ENCODE peak calls at places on chromosomes 5 and 9, in ten cellular contexts. V is transverse colon, Y is gastrocnemius medialis, F is MM.1S, K is fibroblast of the aortic adventitia, I is HCT116, G is psoas muscle, B is AG09309, D is upper lobe of left lung, A is astrocyte of the spinal cord. P is an unnamed sample.

GRCh38 chr5:76270214-76270613 is 132.9 kb upstream of the IQGAP2 start:
- DNase-seq in V (no peak), Y (no peak), F (no peak), K (no peak), I (no peak), G (no peak), B (no peak), D (no peak), A (no peak), P (no peak)

GRCh38 chr5:127832057-127832456 is 128.9 kb downstream of the CCDC192 start:
- DNase-seq in V (no peak), Y (no peak), F (no peak), K (no peak), I (no peak), G (no peak), B (no peak), D (no peak), A (no peak), P (no peak)

GRCh38 chr5:101942321-101942882 is 353.7 kb downstream of the SLCO4C1 start:
- DNase-seq in V (peak; percentile 12), Y (no peak), F (peak; percentile 40), K (no peak), I (peak; percentile 27), G (no peak), B (no peak), D (peak; percentile 24), A (peak; percentile 32), P (peak; percentile 7)

GRCh38 chr5:39157679-39158078 is 61.7 kb downstream of the FYB1 start:
- DNase-seq in V (no peak), Y (no peak), F (no peak), K (no peak), I (no peak), G (no peak), B (no peak), D (no peak), A (no peak), P (no peak)

GRCh38 chr9:4433379-4433778 is 56.9 kb upstream of the SLC1A1 start:
- DNase-seq in V (no peak), Y (no peak), F (no peak), K (no peak), I (no peak), G (no peak), B (no peak), D (no peak), A (no peak), P (no peak)

GRCh38 chr5:115888027-115888426 is 46.3 kb downstream of the AP3S1 start:
- DNase-seq in V (no peak), Y (no peak), F (no peak), K (peak; percentile 68), I (peak; percentile 27), G (no peak), B (peak; percentile 7), D (no peak), A (peak; percentile 30), P (peak; percentile 64)

GRCh38 chr9:69223605-69224004 is 49.5 kb downstream of the TJP2 start:
- DNase-seq in V (no peak), Y (no peak), F (no peak), K (peak; percentile 68), I (peak; percentile 28), G (no peak), B (no peak), D (peak; percentile 42), A (peak; percentile 70), P (peak; percentile 80)

GRCh38 chr5:175181331-175181730 is 262.7 kb downstream of the DRD1 start:
- DNase-seq in V (no peak), Y (no peak), F (no peak), K (no peak), I (no peak), G (no peak), B (no peak), D (no peak), A (no peak), P (no peak)

GRCh38 chr5:145633474-145633873 is 201.7 kb downstream of the PRELID2 start:
- DNase-seq in V (no peak), Y (no peak), F (no peak), K (peak; percentile 15), I (no peak), G (no peak), B (no peak), D (no peak), A (no peak), P (no peak)

GRCh38 chr9:28396058-28396457 is 822.8 kb upstream of the C9orf72 start:
- DNase-seq in V (no peak), Y (no peak), F (no peak), K (no peak), I (no peak), G (no peak), B (no peak), D (no peak), A (no peak), P (no peak)

GRCh38 chr5:175471628-175472027 is 6.7 kb upstream of the SFXN1 start:
- DNase-seq in V (no peak), Y (no peak), F (peak; percentile 30), K (no peak), I (no peak), G (no peak), B (no peak), D (no peak), A (no peak), P (no peak)

GRCh38 chr5:179607449-179607931 is 16.0 kb downstream of the HNRNPH1 start:
- DNase-seq in V (no peak), Y (peak; percentile 25), F (no peak), K (peak; percentile 28), I (no peak), G (peak; percentile 85), B (no peak), D (no peak), A (no peak), P (no peak)

GRCh38 chr9:16884952-16885513 is 14.6 kb upstream of the BNC2 start:
- DNase-seq in V (peak; percentile 23), Y (no peak), F (peak; percentile 37), K (peak; percentile 71), I (no peak), G (no peak), B (peak; percentile 68), D (peak; percentile 43), A (no peak), P (peak; percentile 61)

GRCh38 chr5:84688566-84688965 is 303.9 kb upstream of the EDIL3 start:
- DNase-seq in V (no peak), Y (no peak), F (no peak), K (peak; percentile 96), I (no peak), G (no peak), B (peak; percentile 21), D (no peak), A (peak; percentile 96), P (peak; percentile 80)

GRCh38 chr9:72929542-72929941 is 23.3 kb downstream of the ALDH1A1 start:
- DNase-seq in V (no peak), Y (no peak), F (no peak), K (no peak), I (no peak), G (no peak), B (no peak), D (no peak), A (no peak), P (no peak)

GRCh38 chr9:92384373-92384772 is 20.0 kb downstream of the OGN start:
- DNase-seq in V (no peak), Y (no peak), F (no peak), K (peak; percentile 63), I (no peak), G (no peak), B (no peak), D (no peak), A (peak; percentile 51), P (no peak)

GRCh38 chr9:92385001-92385400 is 19.4 kb downstream of the OGN start:
- DNase-seq in V (no peak), Y (no peak), F (no peak), K (peak; percentile 90), I (no peak), G (no peak), B (no peak), D (no peak), A (no peak), P (peak; percentile 36)

GRCh38 chr9:92385474-92385873 is 18.9 kb downstream of the OGN start:
- DNase-seq in V (no peak), Y (no peak), F (no peak), K (no peak), I (no peak), G (no peak), B (no peak), D (no peak), A (no peak), P (no peak)

GRCh38 chr9:92378825-92379535 is 25.4 kb downstream of the OGN start:
- DNase-seq in V (no peak), Y (no peak), F (no peak), K (no peak), I (no peak), G (no peak), B (peak; percentile 41), D (no peak), A (peak; percentile 70), P (no peak)

GRCh38 chr9:92381780-92382179 is 22.6 kb downstream of the OGN start:
- DNase-seq in V (no peak), Y (no peak), F (no peak), K (no peak), I (no peak), G (no peak), B (no peak), D (no peak), A (no peak), P (no peak)
- H3K4me3 ChIP-seq in V (no peak overlapping the region), Y (no peak overlapping the region), F (no peak overlapping the region), K (no peak overlapping the region), I (no peak overlapping the region), G (no peak overlapping the region), B (no peak overlapping the region), D (no peak overlapping the region), A (no peak overlapping the region), P (no peak overlapping the region)

GRCh38 chr9:34484678-34485077 is 26.1 kb downstream of the DNAI1 start:
- DNase-seq in V (no peak), Y (no peak), F (no peak), K (no peak), I (no peak), G (no peak), B (no peak), D (no peak), A (no peak), P (no peak)
- TF ChIP-seq CTCF in V (no peak), Y (no peak), F (no peak), K (no peak), I (no peak), G (no peak), B (no peak), D (no peak), A (no peak), P (no peak)

DNA sequence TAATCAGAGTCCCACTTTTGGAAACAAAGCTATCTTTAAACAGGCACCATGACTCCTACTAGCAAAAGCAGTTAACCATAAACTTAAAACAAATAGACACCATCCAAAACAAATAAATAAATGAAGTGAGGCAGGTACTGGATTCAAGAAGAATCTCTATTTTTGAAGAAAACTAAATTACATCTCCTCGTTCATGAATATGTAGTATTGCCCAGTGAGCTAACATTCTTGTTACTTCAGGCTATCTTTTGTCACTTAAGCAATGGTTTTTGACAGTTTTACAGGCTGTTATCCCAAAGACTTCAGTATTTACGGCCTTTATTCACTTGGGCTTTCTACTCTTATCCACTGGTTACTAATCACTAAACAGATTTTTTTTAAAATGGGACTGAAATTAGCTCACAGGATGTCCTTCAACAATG is 242.5 kb downstream of the MLLT3 start:
- DNase-seq in V (no peak), Y (no peak), F (no peak), K (no peak), I (no peak), G (no peak), B (no peak), D (no peak), A (no peak), P (no peak)
- H3K4me3 ChIP-seq in V (no peak overlapping the region), Y (no peak overlapping the region), F (no peak overlapping the region), K (no peak overlapping the region), I (no peak overlapping the region), G (no peak overlapping the region), B (no peak overlapping the region), D (no peak overlapping the region), A (no peak overlapping the region), P (no peak overlapping the region)

GRCh38 chr5:159990506-159990905 is 18.4 kb upstream of the TTC1 start:
- DNase-seq in V (no peak), Y (no peak), F (no peak), K (peak; percentile 35), I (no peak), G (no peak), B (no peak), D (no peak), A (no peak), P (no peak)
- TF ChIP-seq CTCF in V (no peak), Y (no peak), F (peak; percentile 14), K (peak; percentile 23), I (peak; percentile 39), G (no peak), B (no peak), D (no peak), A (no peak), P (peak; percentile 4)